ENCODE peak calls at places on chromosomes 16 and 17, in ten cellular contexts. I, V, W, D, P, Z, M, J, L and R are unnamed samples.

GRCh38 chr17:71995570-71995969 is 125.2 kb upstream of the SOX9 start:
- DNase-seq in I (no peak), M (no peak), J (no peak), W (peak), Z (no peak), P (no peak), L (no peak), V (no peak), D (no peak), R (no peak)

GRCh38 chr17:69412336-69412735 is 2.2 kb upstream of the MAP2K6 start:
- DNase-seq in J (no peak), I (no peak), V (no peak), D (no peak), P (no peak), Z (no peak), M (no peak), W (no peak), L (no peak), R (no peak)

GRCh38 chr17:48427598-48427997 is 2.4 kb downstream of the SKAP1 start:
- DNase-seq in Z (no peak), D (no peak), P (no peak), V (peak), I (no peak), W (no peak), L (peak), J (no peak), M (no peak), R (no peak)

GRCh38 chr16:21666772-21667171 is 3.0 kb downstream of the OTOA start:
- DNase-seq in M (no peak), I (no peak), W (no peak), J (no peak), D (no peak), V (no peak), Z (no peak), P (peak), L (no peak), R (no peak)

GRCh38 chr17:50672831-50673551 is 34.7 kb downstream of the ANKRD40 start:
- DNase-seq in P (no peak), M (no peak), Z (no peak), W (no peak), V (no peak), D (peak), L (no peak), I (no peak), J (no peak), R (peak)

GRCh38 chr17:57068222-57068658 is 16.8 kb upstream of the AKAP1 start:
- DNase-seq in V (no peak), J (no peak), W (no peak), I (no peak), D (no peak), P (peak), M (no peak), L (peak), Z (no peak), R (no peak)

GRCh38 chr16:16017812-16018211 is 68.4 kb downstream of the ABCC1 start:
- DNase-seq in Z (no peak), V (no peak), I (no peak), W (no peak), P (no peak), J (no peak), L (no peak), D (no peak), M (no peak), R (no peak)

GRCh38 chr17:70074991-70075390 is at the start of gene KCNJ16:
- DNase-seq in P (no peak), I (no peak), D (no peak), J (no peak), W (no peak), V (no peak), M (no peak), L (no peak), Z (no peak), R (no peak)

GRCh38 chr16:31200821-31201510 is 1.6 kb downstream of the PYCARD start:
- DNase-seq in D (no peak), M (no peak), L (peak), W (peak), V (peak), J (no peak), P (no peak), Z (no peak), I (peak), R (no peak)

GRCh38 chr17:66580601-66581385 is 254.1 kb upstream of the CACNG5 start:
- DNase-seq in Z (no peak), L (no peak), W (peak), J (peak), P (no peak), V (no peak), I (no peak), M (peak), D (no peak), R (no peak)

GRCh38 chr17:29131814-29132682 is 48.1 kb downstream of the MYO18A start:
- DNase-seq in D (no peak), L (no peak), J (peak), V (no peak), Z (no peak), M (no peak), P (peak), W (peak), I (no peak), R (peak)

GRCh38 chr17:17107281-17107680 is 65.0 kb downstream of the MPRIP start:
- DNase-seq in J (no peak), D (no peak), I (no peak), L (no peak), W (no peak), V (no peak), Z (no peak), P (no peak), M (no peak), R (no peak)

GRCh38 chr17:80068301-80069160 is 32.1 kb downstream of the CCDC40 start:
- DNase-seq in M (peak), D (peak), W (peak), L (no peak), P (no peak), J (peak), I (no peak), Z (no peak), V (no peak), R (no peak)

GRCh38 chr16:86104537-86105048 is 205.6 kb downstream of the IRF8 start:
- DNase-seq in J (no peak), I (no peak), D (no peak), P (no peak), V (no peak), Z (no peak), W (no peak), M (no peak), L (no peak), R (no peak)

GRCh38 chr17:80005360-80006338 is 30.0 kb downstream of the TBC1D16 start:
- DNase-seq in Z (no peak), I (peak), D (peak), P (peak), W (peak), L (peak), V (peak), M (no peak), J (no peak), R (no peak)

GRCh38 chr16:79821911-79822310 is 221.4 kb upstream of the MAF start:
- DNase-seq in Z (no peak), D (no peak), V (no peak), P (no peak), J (no peak), W (no peak), M (no peak), I (no peak), L (no peak), R (no peak)

GRCh38 chr17:146546-146945 is 9.2 kb downstream of the SCGB1C2 start:
- DNase-seq in I (no peak), P (peak), L (no peak), M (no peak), Z (no peak), D (no peak), J (no peak), V (no peak), W (no peak), R (no peak)

GRCh38 chr17:3879181-3879580 is 13.7 kb downstream of the CAMKK1 start:
- DNase-seq in L (no peak), Z (peak), P (peak), I (no peak), M (no peak), W (peak), J (no peak), V (no peak), D (no peak), R (no peak)

GRCh38 chr16:15041260-15042011 is 14.4 kb downstream of the NTAN1 start:
- DNase-seq in D (peak), W (peak), M (peak), V (no peak), I (no peak), P (peak), Z (no peak), L (no peak), J (peak), R (peak)

GRCh38 chr17:18139498-18139897 is 30.9 kb downstream of the MYO15A start:
- DNase-seq in D (no peak), L (no peak), Z (no peak), W (no peak), M (no peak), J (no peak), V (no peak), P (no peak), I (no peak), R (no peak)

GRCh38 chr17:43645765-43646481 is 15.8 kb downstream of the MEOX1 start:
- DNase-seq in I (no peak), D (peak), V (no peak), W (peak), L (no peak), J (no peak), P (no peak), M (peak), Z (no peak), R (peak)

GRCh38 chr17:71392715-71393567 is 727.9 kb upstream of the SOX9 start:
- DNase-seq in L (no peak), P (no peak), W (no peak), D (no peak), Z (no peak), I (no peak), M (no peak), V (no peak), J (no peak), R (no peak)

GRCh38 chr17:50806141-50806643 is 29.2 kb upstream of the WFIKKN2 start:
- DNase-seq in I (no peak), V (no peak), W (no peak), L (no peak), D (no peak), J (peak), P (no peak), M (no peak), Z (peak), R (no peak)

GRCh38 chr17:33725675-33726271 is 432.7 kb upstream of the ASIC2 start:
- DNase-seq in I (peak), V (peak), P (peak), L (peak), W (peak), Z (peak), D (no peak), J (no peak), M (no peak), R (no peak)

GRCh38 chr16:48153689-48154265 is 2.0 kb downstream of the ABCC12 start:
- DNase-seq in D (no peak), I (no peak), V (no peak), J (no peak), L (no peak), Z (no peak), M (no peak), P (no peak), W (no peak), R (no peak)

GRCh38 chr17:29212681-29213121 is 32.5 kb upstream of the MYO18A start:
- DNase-seq in I (no peak), D (no peak), L (no peak), P (no peak), W (no peak), Z (no peak), J (peak), M (peak), V (no peak), R (no peak)